ENCODE peak calls at places on chromosomes 16 and 17, in four cellular contexts. One of them, this sample, is unnamed.

GRCh38 chr16:30956601-30957455 is 726 bp upstream of the SETD1A start:
- DNase-seq in K562: peak; percentile 94
- DNase-seq in HepG2: peak; percentile 92
- DNase-seq in GM12878: no peak
- DNase-seq in this sample: peak; percentile 92

GRCh38 chr17:73215414-73215813 is 22.6 kb downstream of the COG1 start:
- DNase-seq in GM12878: no peak
- DNase-seq in HepG2: no peak
- DNase-seq in K562: no peak
- DNase-seq in this sample: no peak

GRCh38 chr16:74561626-74562025 is 45.3 kb downstream of the GLG1 start:
- DNase-seq in K562: no peak
- DNase-seq in HepG2: no peak
- DNase-seq in GM12878: no peak
- DNase-seq in this sample: no peak

GRCh38 chr17:16928406-16929280 is 43.3 kb downstream of the TNFRSF13B start:
- DNase-seq in HepG2: no peak
- DNase-seq in K562: no peak
- DNase-seq in GM12878: no peak
- DNase-seq in this sample: no peak

GRCh38 chr17:55705847-55706246 is 16.8 kb downstream of the TMEM100 start:
- DNase-seq in GM12878: peak; percentile 15
- DNase-seq in HepG2: peak; percentile 15
- DNase-seq in K562: no peak
- DNase-seq in this sample: no peak

GRCh38 chr16:10787304-10787703 is 31.3 kb downstream of the TVP23A start:
- DNase-seq in K562: peak; percentile 55
- DNase-seq in HepG2: no peak
- DNase-seq in GM12878: no peak
- DNase-seq in this sample: no peak

GRCh38 chr16:69089091-69089912 is 16.2 kb upstream of the HAS3 start:
- DNase-seq in GM12878: peak; percentile 21
- DNase-seq in K562: peak; percentile 61
- DNase-seq in HepG2: peak; percentile 72
- DNase-seq in this sample: peak; percentile 64

GRCh38 chr16:73669535-73670274 is 621.8 kb upstream of the ZFHX3 start:
- DNase-seq in GM12878: no peak
- DNase-seq in K562: no peak
- DNase-seq in HepG2: no peak
- DNase-seq in this sample: no peak

GRCh38 chr17:8255499-8255898 is 6.4 kb downstream of the PFAS start:
- DNase-seq in K562: no peak
- DNase-seq in GM12878: no peak
- DNase-seq in HepG2: peak; percentile 21
- DNase-seq in this sample: no peak

GRCh38 chr17:1487939-1488825 is 4.3 kb downstream of the MYO1C start:
- DNase-seq in K562: peak; percentile 78
- DNase-seq in GM12878: no peak
- DNase-seq in HepG2: peak; percentile 70
- DNase-seq in this sample: peak; percentile 94

GRCh38 chr16:89326721-89327120 is 109.2 kb downstream of the ZNF778 start:
- DNase-seq in K562: no peak
- DNase-seq in GM12878: no peak
- DNase-seq in HepG2: no peak
- DNase-seq in this sample: no peak

GRCh38 chr17:67200727-67201301 is 44.2 kb downstream of the HELZ start:
- DNase-seq in GM12878: no peak
- DNase-seq in HepG2: peak; percentile 53
- DNase-seq in K562: peak; percentile 19
- DNase-seq in this sample: peak; percentile 55

GRCh38 chr16:87713469-87714229 is 52.1 kb downstream of the KLHDC4 start:
- DNase-seq in GM12878: no peak
- DNase-seq in K562: no peak
- DNase-seq in HepG2: no peak
- DNase-seq in this sample: no peak

DNA sequence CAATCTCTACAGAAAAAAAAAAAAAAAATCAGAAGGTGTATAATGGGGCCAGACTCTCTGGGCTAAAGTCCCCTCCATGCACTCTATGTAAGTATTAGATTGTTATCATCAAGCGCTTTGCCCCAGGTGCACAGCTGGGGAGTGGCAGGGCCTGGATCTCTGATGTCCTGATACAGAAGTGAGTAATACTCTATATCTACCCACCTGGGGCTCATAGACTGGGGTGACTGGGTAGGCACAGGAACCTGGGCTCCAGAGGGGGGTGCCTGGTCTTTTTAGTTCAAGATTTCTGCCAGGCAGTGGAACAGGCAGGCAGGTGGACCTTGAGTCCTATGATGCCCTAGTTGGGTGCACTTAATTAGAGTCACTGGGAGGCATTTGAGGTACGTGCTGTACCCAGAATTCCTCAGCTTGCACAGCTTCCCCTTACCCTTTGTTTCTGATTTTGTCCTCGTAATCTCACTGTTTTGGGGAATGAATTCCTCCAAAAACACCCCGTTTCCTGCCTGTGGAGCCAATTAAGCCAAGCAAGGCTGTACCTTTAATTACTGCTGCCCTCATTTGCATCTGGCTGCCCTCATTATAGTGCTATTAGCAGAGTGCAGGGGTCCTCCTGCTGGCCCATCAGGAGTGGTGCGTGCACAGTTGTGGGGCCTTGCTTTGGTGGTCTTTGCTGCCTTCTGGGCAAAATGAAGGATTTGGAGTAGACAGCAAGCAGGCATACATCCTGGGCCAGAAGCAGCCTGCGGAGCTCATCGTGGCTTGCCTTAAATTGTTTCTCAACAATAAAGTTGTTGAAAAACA is 239.0 kb downstream of the SNX29 start:
- DNase-seq in K562: no peak
- DNase-seq in GM12878: no peak
- DNase-seq in HepG2: peak; percentile 36
- DNase-seq in this sample: peak; percentile 41
- TF ChIP-seq CTCF in K562: peak; percentile 29
- TF ChIP-seq CTCF in GM12878: no peak
- TF ChIP-seq CTCF in HepG2: peak; percentile 80
- TF ChIP-seq CTCF in this sample: peak; percentile 37

GRCh38 chr17:75783803-75784472 is 668 bp upstream of the UNK start:
- DNase-seq in GM12878: no peak
- DNase-seq in K562: peak; percentile 61
- DNase-seq in HepG2: no peak
- DNase-seq in this sample: no peak

GRCh38 chr17:75785770-75786538 is 1.3 kb downstream of the UNK start:
- DNase-seq in HepG2: no peak
- DNase-seq in GM12878: no peak
- DNase-seq in K562: peak; percentile 50
- DNase-seq in this sample: peak; percentile 42

GRCh38 chr17:75783069-75783783 is 1.4 kb upstream of the UNK start:
- DNase-seq in K562: peak; percentile 59
- DNase-seq in GM12878: peak; percentile 83
- DNase-seq in HepG2: peak; percentile 52
- DNase-seq in this sample: peak; percentile 30

GRCh38 chr17:75784473-75785015 is at the start of gene UNK:
- DNase-seq in K562: peak; percentile 99
- DNase-seq in GM12878: peak; percentile 96
- DNase-seq in HepG2: peak; percentile 99
- DNase-seq in this sample: peak; percentile 99

DNA sequence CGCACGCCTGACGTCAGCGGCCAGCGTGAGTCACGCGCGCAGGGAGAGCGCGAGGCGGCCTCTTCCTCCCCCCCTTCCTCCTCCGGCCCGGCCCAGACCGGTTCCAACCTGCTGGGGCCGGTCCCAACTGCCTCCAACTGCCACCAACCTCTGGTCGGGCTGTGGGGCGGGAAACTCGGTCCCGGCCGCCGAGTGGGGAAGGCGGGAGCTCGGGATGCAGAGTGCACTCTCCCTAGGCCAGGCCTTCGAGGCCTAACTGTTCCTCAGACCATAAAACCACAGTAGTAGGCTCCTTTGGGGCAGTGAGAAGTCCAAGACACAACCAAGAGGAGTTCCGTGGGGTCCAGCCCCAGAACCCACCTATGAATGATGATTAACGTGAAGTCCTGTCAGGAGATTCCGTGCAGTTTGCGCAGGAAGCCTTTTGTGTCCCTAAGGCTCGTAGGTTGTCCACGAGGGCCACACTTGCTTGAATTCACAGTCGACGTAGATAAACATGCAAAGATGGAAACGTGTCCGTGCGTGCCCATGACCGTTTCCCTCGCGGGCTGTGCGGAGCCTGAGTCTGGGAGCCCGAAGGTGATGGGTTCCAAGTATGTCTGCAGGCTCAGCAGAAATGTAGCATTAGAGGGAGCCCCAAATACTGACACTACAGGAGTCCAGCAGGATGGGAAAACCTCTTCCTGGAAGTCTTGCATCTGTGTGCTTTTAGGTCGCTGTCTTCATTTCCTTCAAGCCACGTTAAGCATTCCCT is 587 bp downstream of the UNK start:
- DNase-seq in K562: peak; percentile 97
- DNase-seq in GM12878: peak; percentile 67
- DNase-seq in HepG2: peak; percentile 87
- DNase-seq in this sample: peak; percentile 94
- TF ChIP-seq FOXM1 in K562: peak; percentile 80
- TF ChIP-seq FOXM1 in GM12878: no peak
- TF ChIP-seq FOXM1 in HepG2: no peak
- TF ChIP-seq FOXM1 in this sample: peak; percentile 82

GRCh38 chr16:84082835-84083569 is 33.7 kb downstream of the MBTPS1 start:
- DNase-seq in K562: no peak
- DNase-seq in GM12878: no peak
- DNase-seq in HepG2: no peak
- DNase-seq in this sample: no peak

GRCh38 chr16:84085774-84086173 is 31.0 kb downstream of the MBTPS1 start:
- DNase-seq in GM12878: no peak
- DNase-seq in HepG2: no peak
- DNase-seq in K562: no peak
- DNase-seq in this sample: no peak

GRCh38 chr16:84085271-84085667 is 31.5 kb downstream of the MBTPS1 start:
- DNase-seq in K562: no peak
- DNase-seq in HepG2: no peak
- DNase-seq in GM12878: no peak
- DNase-seq in this sample: no peak

GRCh38 chr16:84086357-84086756 is 30.4 kb downstream of the MBTPS1 start:
- DNase-seq in K562: no peak
- DNase-seq in GM12878: no peak
- DNase-seq in HepG2: no peak
- DNase-seq in this sample: peak; percentile 27

GRCh38 chr16:84084570-84085270 is 32.0 kb downstream of the MBTPS1 start:
- DNase-seq in GM12878: peak; percentile 28
- DNase-seq in K562: peak; percentile 85
- DNase-seq in HepG2: peak; percentile 78
- DNase-seq in this sample: peak; percentile 84
- TF ChIP-seq CTCF in GM12878: peak; percentile 84
- TF ChIP-seq CTCF in K562: peak; percentile 88
- TF ChIP-seq CTCF in HepG2: peak; percentile 97
- TF ChIP-seq CTCF in this sample: peak; percentile 82

GRCh38 chr17:4143563-4144410 is 790 bp downstream of the CYB5D2 start:
- DNase-seq in K562: peak; percentile 92
- DNase-seq in HepG2: peak; percentile 82
- DNase-seq in GM12878: peak; percentile 71
- DNase-seq in this sample: peak; percentile 88

GRCh38 chr17:4144411-4144747 is 1.4 kb downstream of the CYB5D2 start:
- DNase-seq in K562: no peak
- DNase-seq in GM12878: no peak
- DNase-seq in HepG2: no peak
- DNase-seq in this sample: no peak

GRCh38 chr17:4147751-4148310 is 4.8 kb downstream of the CYB5D2 start:
- DNase-seq in K562: no peak
- DNase-seq in GM12878: no peak
- DNase-seq in HepG2: no peak
- DNase-seq in this sample: no peak

GRCh38 chr17:4140125-4140524 is 2.7 kb downstream of the ZZEF1 start:
- DNase-seq in K562: no peak
- DNase-seq in GM12878: no peak
- DNase-seq in HepG2: no peak
- DNase-seq in this sample: no peak

DNA sequence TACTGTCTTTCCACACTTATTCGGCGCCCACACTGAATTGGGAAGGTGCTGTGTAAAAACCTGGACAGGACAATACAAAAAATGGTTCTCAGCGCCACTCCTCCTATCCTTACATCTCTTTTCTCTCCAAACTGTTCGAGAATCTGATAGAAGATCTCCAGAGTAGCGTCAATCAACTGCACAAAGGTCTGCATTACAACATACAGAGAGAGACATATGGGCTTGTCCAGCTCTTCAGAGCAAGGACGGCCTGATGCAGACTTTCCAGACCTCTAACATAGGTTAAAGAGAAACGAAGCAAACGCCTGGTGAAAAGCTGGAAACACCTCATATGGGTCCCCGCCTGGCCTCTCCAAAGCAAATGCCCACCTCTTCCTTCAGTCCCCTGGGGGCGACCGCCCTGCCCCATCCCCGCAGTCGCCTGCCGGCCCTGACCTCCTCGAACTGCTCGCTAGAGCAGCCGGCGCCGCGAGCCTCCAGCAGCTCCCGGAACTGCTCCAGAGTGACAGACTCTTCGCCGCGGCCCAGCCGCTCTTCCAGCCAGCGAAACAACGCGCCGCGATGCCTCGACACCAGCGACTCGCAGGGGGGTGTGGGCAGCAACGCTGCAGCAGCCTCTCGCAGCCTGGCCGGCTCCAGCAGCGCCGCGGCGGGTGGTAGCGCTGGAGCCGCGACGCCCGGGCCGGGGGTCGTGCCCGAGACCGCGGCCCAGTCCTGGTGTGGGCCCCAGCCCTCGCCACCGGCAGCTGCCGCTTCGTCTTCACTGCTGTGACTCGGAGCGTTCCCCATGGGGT is 526 bp downstream of the ZZEF1 start:
- DNase-seq in HepG2: peak; percentile 27
- DNase-seq in GM12878: no peak
- DNase-seq in K562: peak; percentile 46
- DNase-seq in this sample: no peak
- TF ChIP-seq FOXM1 in HepG2: no peak
- TF ChIP-seq FOXM1 in GM12878: no peak
- TF ChIP-seq FOXM1 in K562: peak; percentile 67
- TF ChIP-seq FOXM1 in this sample: no peak